ENCODE peak calls at places on chromosomes 7 and 10, in four cellular contexts. Q is EL; S is BJ; B is activated CD4-positive, CD25-positive, alpha-beta regulatory T cell treated with anti-CD3 and anti-CD28 coated beads, Interleukin-2, amount 50 U/mL, for 72 hours. P is an unnamed sample.

GRCh38 chr7:42566981-42567510 is 330.0 kb upstream of the GLI3 start:
- DNase-seq in Q (no peak), S (no peak), B (no peak), P (no peak)

GRCh38 chr10:63977329-63977923 is 456.2 kb downstream of the REEP3 start:
- DNase-seq in Q (peak; percentile 31), S (no peak), B (no peak), P (no peak)

GRCh38 chr7:66205736-66206080 is 574 bp downstream of the TPST1 start:
- DNase-seq in Q (no peak), S (no peak), B (no peak), P (peak; percentile 36)

GRCh38 chr10:5970066-5970465 is 7.3 kb downstream of the IL15RA start:
- DNase-seq in Q (no peak), S (no peak), B (no peak), P (no peak)

GRCh38 chr7:74002474-74003017 is 25.4 kb upstream of the ELN start:
- DNase-seq in Q (peak; percentile 86), S (peak; percentile 68), B (no peak), P (peak; percentile 88)

GRCh38 chr10:29057712-29058426 is 231.0 kb upstream of the LYZL1 start:
- DNase-seq in Q (no peak), S (no peak), B (no peak), P (no peak)

GRCh38 chr7:130393095-130393494 is 12.8 kb downstream of the CPA1 start:
- DNase-seq in Q (peak; percentile 36), S (no peak), B (no peak), P (no peak)

GRCh38 chr7:223118-223800 is 30.9 kb downstream of the FAM20C start:
- DNase-seq in Q (no peak), S (no peak), B (no peak), P (peak; percentile 73)

GRCh38 chr10:49608925-49609282 is 1.2 kb upstream of the SLC18A3 start:
- DNase-seq in Q (no peak), S (no peak), B (peak; percentile 21), P (no peak)

GRCh38 chr7:117212969-117213877 is 109.6 kb downstream of the WNT2 start:
- DNase-seq in Q (peak; percentile 69), S (no peak), B (peak; percentile 43), P (peak; percentile 36)

P was measured in upper lobe of left lung.